ENCODE peak calls at places on chromosome 17, in nine cellular contexts. U, W, A, Q, P, I, R, Y and F are unnamed samples.

GRCh38 chr17:8060274-8060673 is 21.4 kb downstream of the ALOX15B start:
- DNase-seq in U (peak), W (peak), A (no peak), Q (no peak), P (peak), I (peak), R (peak), Y (no peak), F (peak)

GRCh38 chr17:50149425-50150353 is 788 bp downstream of the PPP1R9B start:
- DNase-seq in U (peak), W (peak), A (peak), Q (peak), P (peak), I (peak), R (no peak), Y (peak), F (peak)

GRCh38 chr17:68462381-68463210 is 5.3 kb upstream of the WIPI1 start:
- DNase-seq in U (peak), W (peak), A (peak), Q (no peak), P (no peak), I (peak), R (peak), Y (peak), F (no peak)

GRCh38 chr17:14919580-14920160 is 345.5 kb downstream of the PMP22 start:
- DNase-seq in U (no peak), W (no peak), A (no peak), Q (no peak), P (no peak), I (no peak), R (peak), Y (no peak), F (no peak)

GRCh38 chr17:74795327-74796020 is 19.3 kb upstream of the NAT9 start:
- DNase-seq in U (no peak), W (no peak), A (no peak), Q (no peak), P (no peak), I (no peak), R (no peak), Y (no peak), F (no peak)

GRCh38 chr17:7930841-7931631 is 710 bp downstream of the TRAPPC1 start:
- DNase-seq in U (no peak), W (no peak), A (no peak), Q (no peak), P (no peak), I (no peak), R (no peak), Y (no peak), F (no peak)

GRCh38 chr17:37826497-37827115 is 81.7 kb upstream of the HNF1B start:
- DNase-seq in U (no peak), W (no peak), A (peak), Q (peak), P (no peak), I (no peak), R (no peak), Y (no peak), F (no peak)

GRCh38 chr17:77681820-77682219 is 276.7 kb upstream of the TNRC6C start:
- DNase-seq in U (no peak), W (peak), A (peak), Q (peak), P (no peak), I (no peak), R (no peak), Y (peak), F (no peak)

GRCh38 chr17:64150237-64151015 is 20.5 kb upstream of the ERN1 start:
- DNase-seq in U (peak), W (peak), A (no peak), Q (peak), P (no peak), I (peak), R (no peak), Y (no peak), F (no peak)
- H3K27ac ChIP-seq in U (peak), W (peak), A (peak), Q (peak), P (no peak), I (peak), R (no peak), Y (peak), F (peak)

GRCh38 chr17:71550675-71551074 is 570.1 kb upstream of the SOX9 start:
- DNase-seq in U (no peak), W (no peak), A (no peak), Q (no peak), P (no peak), I (no peak), R (no peak), Y (no peak), F (no peak)

GRCh38 chr17:71546369-71546864 is 574.4 kb upstream of the SOX9 start:
- DNase-seq in U (no peak), W (no peak), A (no peak), Q (no peak), P (no peak), I (no peak), R (no peak), Y (no peak), F (no peak)

GRCh38 chr17:71553381-71553780 is 567.4 kb upstream of the SOX9 start:
- DNase-seq in U (no peak), W (no peak), A (no peak), Q (no peak), P (no peak), I (no peak), R (no peak), Y (no peak), F (no peak)

GRCh38 chr17:71547904-71548303 is 572.9 kb upstream of the SOX9 start:
- DNase-seq in U (no peak), W (no peak), A (no peak), Q (no peak), P (no peak), I (no peak), R (no peak), Y (no peak), F (no peak)

GRCh38 chr17:71548540-71549190 is 572.2 kb upstream of the SOX9 start:
- DNase-seq in U (no peak), W (no peak), A (no peak), Q (no peak), P (no peak), I (no peak), R (no peak), Y (no peak), F (no peak)
- H3K27ac ChIP-seq in U (no peak), W (no peak), A (no peak), Q (no peak), P (no peak), I (no peak), R (no peak), Y (no peak), F (no peak)

GRCh38 chr17:81414751-81415516 is 19.7 kb downstream of the BAHCC1 start:
- DNase-seq in U (no peak), W (no peak), A (no peak), Q (no peak), P (no peak), I (no peak), R (no peak), Y (no peak), F (no peak)

GRCh38 chr17:81415681-81416080 is 20.4 kb downstream of the BAHCC1 start:
- DNase-seq in U (no peak), W (no peak), A (no peak), Q (no peak), P (no peak), I (no peak), R (no peak), Y (no peak), F (no peak)

GRCh38 chr17:81417049-81417878 is 22.0 kb downstream of the BAHCC1 start:
- DNase-seq in U (no peak), W (no peak), A (no peak), Q (peak), P (peak), I (no peak), R (no peak), Y (no peak), F (no peak)

GRCh38 chr17:81417879-81418709 is 22.8 kb downstream of the BAHCC1 start:
- DNase-seq in U (no peak), W (no peak), A (no peak), Q (no peak), P (no peak), I (peak), R (no peak), Y (no peak), F (no peak)

GRCh38 chr17:81416612-81417011 is 21.4 kb downstream of the BAHCC1 start:
- DNase-seq in U (no peak), W (no peak), A (no peak), Q (no peak), P (no peak), I (peak), R (no peak), Y (no peak), F (no peak)
- H3K27ac ChIP-seq in U (no peak), W (peak), A (peak), Q (peak), P (peak), I (no peak), R (no peak), Y (peak), F (no peak)

DNA sequence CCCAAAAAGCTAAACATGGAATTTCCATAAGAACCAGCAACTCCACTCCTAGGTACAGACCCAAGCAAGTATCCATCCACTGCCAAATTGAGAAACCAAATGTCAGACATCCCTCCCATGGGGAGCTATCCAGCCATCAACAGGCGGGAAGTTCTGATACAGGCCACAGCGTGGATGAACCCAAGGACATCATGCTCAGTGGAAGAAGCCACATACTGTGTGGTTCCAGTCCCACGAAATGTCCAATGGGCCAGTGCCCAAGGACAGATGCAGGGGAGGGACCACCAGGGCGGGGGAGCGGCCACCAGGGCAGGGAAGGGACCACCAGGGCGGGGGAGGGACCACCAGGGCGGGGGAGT is 12.6 kb upstream of the BAIAP2 start:
- DNase-seq in U (no peak), W (no peak), A (no peak), Q (no peak), P (no peak), I (no peak), R (no peak), Y (no peak), F (peak)
- H3K27ac ChIP-seq in U (no peak), W (no peak), A (no peak), Q (no peak), P (no peak), I (no peak), R (no peak), Y (no peak), F (no peak)

GRCh38 chr17:47969975-47970724 is 763 bp upstream of the CDK5RAP3 start:
- DNase-seq in U (no peak), W (no peak), A (no peak), Q (no peak), P (no peak), I (no peak), R (no peak), Y (no peak), F (no peak)
- H3K27ac ChIP-seq in U (no peak), W (peak), A (peak), Q (no peak), P (no peak), I (peak), R (no peak), Y (no peak), F (peak)

GRCh38 chr17:18888766-18889290 is 30.9 kb downstream of the PRPSAP2 start:
- DNase-seq in U (no peak), W (no peak), A (no peak), Q (no peak), P (no peak), I (no peak), R (no peak), Y (no peak), F (no peak)

GRCh38 chr17:18891541-18891940 is 33.6 kb downstream of the PRPSAP2 start:
- DNase-seq in U (no peak), W (no peak), A (no peak), Q (no peak), P (no peak), I (no peak), R (no peak), Y (no peak), F (no peak)

DNA sequence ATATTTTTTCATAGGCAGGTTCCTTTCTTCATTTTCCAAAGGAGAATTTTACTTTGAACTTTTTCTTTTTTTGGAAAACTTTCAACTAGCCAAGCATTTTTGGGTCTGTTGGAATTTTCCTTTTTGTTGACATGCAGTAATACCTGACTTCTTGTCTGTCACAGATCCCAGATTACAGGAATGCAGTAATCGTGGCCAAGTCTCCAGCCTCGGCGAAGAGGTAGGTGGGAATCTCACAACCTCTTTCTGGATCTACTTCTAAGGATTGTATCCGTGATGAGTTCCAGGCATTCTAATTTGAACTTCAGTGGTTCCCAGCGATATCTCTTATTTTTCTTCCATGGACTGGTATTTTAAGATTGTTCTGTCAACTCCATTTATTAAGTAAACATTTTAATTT is 31.7 kb downstream of the PRPSAP2 start:
- DNase-seq in U (no peak), W (no peak), A (no peak), Q (no peak), P (no peak), I (no peak), R (no peak), Y (no peak), F (no peak)
- H3K27ac ChIP-seq in U (no peak), W (no peak), A (no peak), Q (no peak), P (no peak), I (peak), R (no peak), Y (no peak), F (peak)

GRCh38 chr17:63983326-63983725 is 10.6 kb upstream of the SCN4A start:
- DNase-seq in U (peak), W (no peak), A (peak), Q (no peak), P (no peak), I (no peak), R (no peak), Y (peak), F (peak)

GRCh38 chr17:63986842-63987615 is 11.1 kb upstream of the PRR29 start:
- DNase-seq in U (peak), W (no peak), A (no peak), Q (no peak), P (no peak), I (peak), R (no peak), Y (peak), F (peak)

GRCh38 chr17:63985387-63986140 is 12.6 kb upstream of the PRR29 start:
- DNase-seq in U (peak), W (no peak), A (no peak), Q (no peak), P (no peak), I (no peak), R (no peak), Y (peak), F (peak)

GRCh38 chr17:63984206-63984605 is 11.5 kb upstream of the SCN4A start:
- DNase-seq in U (peak), W (no peak), A (no peak), Q (no peak), P (no peak), I (no peak), R (no peak), Y (peak), F (peak)

GRCh38 chr17:63984651-63985386 is 12.1 kb upstream of the SCN4A start:
- DNase-seq in U (peak), W (peak), A (no peak), Q (no peak), P (no peak), I (peak), R (no peak), Y (peak), F (peak)
- H3K27ac ChIP-seq in U (no peak), W (peak), A (peak), Q (peak), P (no peak), I (no peak), R (no peak), Y (peak), F (peak)

GRCh38 chr17:72590382-72590781 is 469.6 kb downstream of the SOX9 start:
- DNase-seq in U (no peak), W (no peak), A (no peak), Q (no peak), P (no peak), I (no peak), R (no peak), Y (no peak), F (no peak)
- H3K27ac ChIP-seq in U (no peak), W (peak), A (no peak), Q (no peak), P (no peak), I (peak), R (no peak), Y (no peak), F (no peak)

GRCh38 chr17:17739388-17740066 is 58.3 kb downstream of the RAI1 start:
- DNase-seq in U (no peak), W (peak), A (no peak), Q (no peak), P (no peak), I (peak), R (no peak), Y (no peak), F (peak)
- H3K27ac ChIP-seq in U (peak), W (peak), A (peak), Q (no peak), P (no peak), I (peak), R (no peak), Y (peak), F (peak)

GRCh38 chr17:76512366-76513305 is 11.4 kb upstream of the RHBDF2 start:
- DNase-seq in U (no peak), W (no peak), A (no peak), Q (no peak), P (no peak), I (no peak), R (no peak), Y (peak), F (no peak)

GRCh38 chr17:76511562-76512365 is 10.5 kb upstream of the RHBDF2 start:
- DNase-seq in U (no peak), W (no peak), A (no peak), Q (no peak), P (no peak), I (no peak), R (no peak), Y (no peak), F (no peak)

GRCh38 chr17:76513306-76513692 is 12.1 kb upstream of the RHBDF2 start:
- DNase-seq in U (no peak), W (no peak), A (no peak), Q (no peak), P (no peak), I (no peak), R (no peak), Y (no peak), F (no peak)

GRCh38 chr17:76517638-76518038 is 16.4 kb upstream of the RHBDF2 start:
- DNase-seq in U (no peak), W (no peak), A (no peak), Q (no peak), P (no peak), I (no peak), R (no peak), Y (no peak), F (peak)

DNA sequence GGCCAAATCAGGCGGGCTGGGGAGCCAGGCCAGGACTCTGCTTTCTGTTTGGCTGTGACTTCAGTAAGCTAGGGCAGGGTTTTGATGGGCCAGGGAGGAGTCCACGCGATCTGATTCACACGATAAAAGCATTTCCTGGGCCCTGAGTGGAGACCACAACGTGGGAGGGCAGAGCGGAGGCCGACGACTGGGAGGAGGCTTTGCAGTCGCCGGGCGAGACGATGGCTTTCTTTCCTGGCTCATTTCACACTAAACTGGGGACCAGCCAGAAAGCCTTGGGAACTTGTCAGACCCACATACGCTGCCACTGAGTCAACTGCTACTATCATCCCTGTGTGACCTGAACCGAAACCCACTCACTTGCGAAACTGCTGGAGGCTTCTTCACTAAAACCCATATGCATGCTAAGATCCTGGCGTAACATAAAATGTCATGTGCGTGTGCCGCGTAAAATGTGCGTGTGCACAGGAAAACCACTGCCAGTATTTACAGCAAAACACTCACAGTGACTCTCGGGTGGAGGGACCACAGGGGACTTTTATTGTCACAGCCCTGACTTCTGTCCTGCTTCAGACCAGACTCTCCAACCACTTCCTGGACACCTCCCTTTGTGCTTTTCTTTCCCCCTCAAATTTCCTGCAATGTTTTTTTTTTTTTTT is 14.2 kb upstream of the RHBDF2 start:
- DNase-seq in U (no peak), W (peak), A (peak), Q (peak), P (peak), I (peak), R (no peak), Y (peak), F (peak)
- H3K27ac ChIP-seq in U (no peak), W (peak), A (peak), Q (peak), P (no peak), I (peak), R (no peak), Y (peak), F (peak)